ENCODE peak calls at places on chromosomes 6 and 20, in seven cellular contexts. P is fibroblast of lung, N is spleen, Z is aorta, W is HepG2, A is ascending aorta, Y is body of pancreas. D is an unnamed sample. For H3K9me3, the result is how much of the 10 kb centered on the place peaks cover.

GRCh38 chr6:45741437-45742166 is 274.1 kb downstream of the CLIC5 start:
- DNase-seq in P (peak), N (no peak), Z (no peak), W (no peak), A (no peak), Y (no peak), D (no peak)

GRCh38 chr6:151451417-151451949 is 443 bp downstream of the RMND1 start:
- DNase-seq in P (no peak), N (no peak), Z (no peak), W (no peak), A (no peak), Y (no peak), D (no peak)

GRCh38 chr6:136137008-136137689 is 113.0 kb downstream of the MTFR2 start:
- DNase-seq in P (peak), N (no peak), Z (no peak), W (peak), A (no peak), Y (no peak), D (peak)

GRCh38 chr6:37484786-37485170 is 14.9 kb downstream of the CCDC167 start:
- DNase-seq in P (no peak), N (no peak), Z (no peak), W (no peak), A (no peak), Y (no peak), D (no peak)

GRCh38 chr6:125107896-125108295 is 45.7 kb upstream of the TPD52L1 start:
- DNase-seq in P (no peak), N (no peak), Z (no peak), W (no peak), A (no peak), Y (no peak), D (no peak)

GRCh38 chr6:52407467-52407866 is 12.7 kb upstream of the EFHC1 start:
- DNase-seq in P (peak), N (no peak), Z (no peak), W (peak), A (no peak), Y (peak), D (peak)

GRCh38 chr6:43933111-43933885 is 163.3 kb downstream of the VEGFA start:
- DNase-seq in P (peak), N (peak), Z (no peak), W (no peak), A (no peak), Y (peak), D (no peak)

GRCh38 chr20:38729767-38730166 is 5.5 kb downstream of the SLC32A1 start:
- DNase-seq in P (no peak), N (no peak), Z (no peak), W (no peak), A (no peak), Y (no peak), D (no peak)

GRCh38 chr6:128600397-128600951 is 80.1 kb upstream of the PTPRK start:
- DNase-seq in P (peak), N (no peak), Z (no peak), W (no peak), A (no peak), Y (no peak), D (peak)

GRCh38 chr6:41326092-41326491 is 9.3 kb upstream of the NCR2 start:
- DNase-seq in P (no peak), N (no peak), Z (no peak), W (no peak), A (no peak), Y (no peak), D (no peak)

GRCh38 chr6:108118791-108119211 is 44.3 kb upstream of the OSTM1 start:
- DNase-seq in P (no peak), N (no peak), Z (no peak), W (no peak), A (no peak), Y (no peak), D (no peak)

GRCh38 chr20:46031701-46032254 is 2.8 kb downstream of the SLC12A5 start:
- DNase-seq in P (no peak), N (no peak), Z (no peak), W (no peak), A (no peak), Y (peak), D (no peak)

GRCh38 chr20:59625214-59625922 is 21.0 kb downstream of the PHACTR3 start:
- DNase-seq in P (no peak), N (no peak), Z (no peak), W (no peak), A (no peak), Y (no peak), D (no peak)

GRCh38 chr20:59630526-59630925 is 26.2 kb downstream of the PHACTR3 start:
- DNase-seq in P (no peak), N (no peak), Z (no peak), W (no peak), A (no peak), Y (no peak), D (no peak)

GRCh38 chr20:59629141-59630045 is 25.1 kb downstream of the PHACTR3 start:
- DNase-seq in P (no peak), N (no peak), Z (no peak), W (no peak), A (no peak), Y (no peak), D (no peak)

GRCh38 chr20:59627298-59627697 is 23.0 kb downstream of the PHACTR3 start:
- DNase-seq in P (no peak), N (no peak), Z (no peak), W (no peak), A (no peak), Y (no peak), D (no peak)

DNA sequence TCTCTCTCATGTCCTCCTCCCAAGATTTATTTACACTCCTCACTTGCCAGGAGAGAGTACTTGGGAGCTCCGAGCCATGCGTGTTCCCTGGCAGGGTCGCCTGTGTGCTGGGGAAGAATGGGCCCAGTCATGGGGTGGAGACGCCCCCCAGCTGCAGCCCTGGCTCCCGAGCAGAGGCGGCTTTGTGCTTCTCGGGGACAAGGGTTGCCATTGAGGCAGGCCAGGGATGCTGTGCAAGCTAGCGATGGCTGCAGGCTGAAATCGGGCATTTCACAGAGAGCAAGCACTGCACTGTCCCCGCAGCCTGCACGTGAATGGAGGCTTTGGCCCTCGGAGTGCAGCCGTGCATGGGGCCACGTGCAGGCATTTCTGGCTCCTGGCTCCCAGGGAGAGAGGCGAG is 23.8 kb downstream of the PHACTR3 start:
- DNase-seq in P (no peak), N (peak), Z (no peak), W (no peak), A (no peak), Y (no peak), D (no peak)
- H3K9me3 ChIP-seq in P (under half), N (under half), Z (under half), W (under half), A (under half), Y (under half), D (under half)

GRCh38 chr6:167565388-167565787 is 240.5 kb downstream of the TTLL2 start:
- DNase-seq in P (no peak), N (no peak), Z (no peak), W (no peak), A (no peak), Y (no peak), D (no peak)

GRCh38 chr6:167566711-167567141 is 241.8 kb downstream of the TTLL2 start:
- DNase-seq in P (no peak), N (no peak), Z (no peak), W (no peak), A (no peak), Y (no peak), D (no peak)

GRCh38 chr6:167567142-167568033 is 242.5 kb downstream of the TTLL2 start:
- DNase-seq in P (no peak), N (no peak), Z (no peak), W (no peak), A (no peak), Y (no peak), D (no peak)

GRCh38 chr6:167565884-167566491 is 241.1 kb downstream of the TTLL2 start:
- DNase-seq in P (no peak), N (peak), Z (no peak), W (peak), A (no peak), Y (peak), D (no peak)

DNA sequence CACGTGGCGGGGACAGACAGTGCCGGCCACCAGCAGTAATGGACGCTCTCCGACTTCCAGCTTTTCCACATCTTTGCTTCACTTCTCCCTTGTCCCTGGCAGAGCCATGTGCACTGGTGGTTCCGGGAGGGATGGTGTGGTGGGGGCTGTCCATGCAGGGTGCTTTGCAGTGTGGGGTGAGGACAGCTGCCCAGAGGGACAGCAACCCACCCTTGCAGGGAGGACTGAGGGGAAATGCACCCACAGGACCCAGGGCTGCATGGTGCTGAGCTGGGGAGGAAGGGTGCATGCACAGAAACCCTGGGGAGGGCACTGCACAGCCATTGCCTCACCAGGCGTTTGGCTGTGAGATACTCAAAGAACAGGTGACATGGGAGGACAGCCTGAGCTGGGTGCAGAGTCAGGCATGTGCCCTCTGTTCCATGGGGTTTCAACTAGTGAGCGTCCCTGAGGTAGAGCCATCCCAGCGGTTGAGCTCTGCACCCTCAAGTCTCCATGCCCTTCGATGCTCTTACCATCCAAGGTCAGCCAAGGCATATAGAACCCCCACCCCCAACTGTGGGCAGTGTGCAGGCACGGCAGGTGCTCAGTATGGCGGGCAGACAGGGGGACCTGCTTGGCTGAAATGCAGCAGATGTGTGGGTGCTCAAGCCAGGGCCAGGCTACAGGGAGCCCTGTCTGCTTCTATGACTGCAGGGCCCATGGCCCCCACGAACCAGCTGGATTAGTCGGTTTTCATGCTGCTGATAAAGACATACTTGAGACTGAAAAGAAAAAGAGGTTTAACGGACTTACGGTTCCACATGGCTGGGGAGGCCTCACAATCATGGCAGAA is 239.7 kb downstream of the TTLL2 start:
- DNase-seq in P (no peak), N (no peak), Z (no peak), W (no peak), A (no peak), Y (no peak), D (no peak)
- H3K9me3 ChIP-seq in P (under half), N (under half), Z (under half), W (under half), A (under half), Y (under half), D (under half)

GRCh38 chr20:42708261-42708660 is 481.4 kb downstream of the PTPRT start:
- DNase-seq in P (no peak), N (no peak), Z (no peak), W (no peak), A (no peak), Y (no peak), D (no peak)

GRCh38 chr20:42703744-42704143 is 486.0 kb downstream of the PTPRT start:
- DNase-seq in P (no peak), N (no peak), Z (no peak), W (no peak), A (no peak), Y (no peak), D (no peak)

GRCh38 chr20:42705550-42705949 is 484.2 kb downstream of the PTPRT start:
- DNase-seq in P (no peak), N (no peak), Z (no peak), W (no peak), A (no peak), Y (no peak), D (no peak)

GRCh38 chr20:42701948-42702347 is 487.8 kb downstream of the PTPRT start:
- DNase-seq in P (no peak), N (no peak), Z (no peak), W (peak), A (no peak), Y (no peak), D (no peak)

DNA sequence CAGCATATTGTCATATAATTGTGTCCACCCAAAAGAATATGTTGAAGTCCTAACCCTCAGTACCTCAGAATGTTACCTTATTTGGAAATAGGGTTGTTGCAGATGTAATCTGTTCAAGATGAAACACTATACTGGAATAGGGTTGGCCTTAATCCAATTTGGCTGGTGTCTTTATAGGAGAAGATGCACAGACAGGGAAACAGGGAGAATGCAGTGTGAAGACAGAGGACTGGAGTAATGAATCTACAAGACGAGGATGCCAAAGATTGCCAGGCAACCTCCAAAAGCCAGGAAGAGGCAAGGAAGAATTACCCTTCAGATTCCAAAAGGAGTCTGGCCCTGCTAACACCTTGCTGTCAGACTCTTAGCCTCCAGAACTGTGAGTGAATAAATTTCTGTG is 482.9 kb downstream of the PTPRT start:
- DNase-seq in P (no peak), N (no peak), Z (no peak), W (no peak), A (no peak), Y (no peak), D (no peak)
- H3K9me3 ChIP-seq in P (under half), N (under half), Z (under half), W (half or more), A (under half), Y (under half), D (under half)

DNA sequence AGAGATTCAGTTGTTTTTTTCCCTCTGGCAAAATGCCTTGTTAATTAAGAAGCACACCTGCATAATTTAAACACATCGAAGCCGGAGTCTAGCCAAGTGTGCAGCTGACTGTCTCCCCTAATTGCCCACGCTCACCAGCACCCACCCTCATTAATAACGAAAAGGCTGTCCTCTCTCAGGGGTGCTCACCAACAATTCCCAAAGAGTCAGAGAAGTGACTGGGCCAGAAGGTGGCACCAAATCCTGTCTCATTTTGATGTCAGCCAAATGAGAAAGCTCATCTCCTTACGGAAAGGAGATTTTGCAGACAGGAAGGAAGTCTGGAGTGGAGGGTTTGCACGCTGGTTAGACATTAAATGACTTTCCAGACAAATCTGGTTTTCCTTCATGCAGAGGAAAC is 60.7 kb upstream of the MC3R start:
- DNase-seq in P (no peak), N (no peak), Z (no peak), W (peak), A (no peak), Y (peak), D (peak)
- H3K9me3 ChIP-seq in P (under half), N (under half), Z (under half), W (under half), A (under half), Y (under half), D (under half)

D was measured in mammary epithelial cell.